ENCODE peak calls at places on chromosomes 4 and X, in seven cellular contexts. One of them, this sample, is unnamed. For H4K20me1, the result is how much of the 10 kb centered on the place peaks cover.

GRCh38 chr4:174316954-174317353 is 33.2 kb downstream of the CEP44 start:
- DNase-seq in K562: no peak
- DNase-seq in SK-N-SH: no peak
- DNase-seq in IMR-90: peak
- DNase-seq in H1: no peak
- DNase-seq in Karpas-422: no peak
- DNase-seq in MM.1S: no peak
- DNase-seq in this sample: peak

GRCh38 chrX:130030826-130031225 is 48.4 kb downstream of the BCORL1 start:
- DNase-seq in K562: no peak
- DNase-seq in SK-N-SH: no peak
- DNase-seq in IMR-90: no peak
- DNase-seq in H1: no peak
- DNase-seq in Karpas-422: no peak
- DNase-seq in MM.1S: no peak
- DNase-seq in this sample: peak

GRCh38 chr4:1855334-1856070 is 454 bp downstream of the LETM1 start:
- DNase-seq in K562: no peak
- DNase-seq in SK-N-SH: peak
- DNase-seq in IMR-90: no peak
- DNase-seq in H1: no peak
- DNase-seq in Karpas-422: peak
- DNase-seq in MM.1S: peak
- DNase-seq in this sample: peak

GRCh38 chr4:147948336-147948735 is 216.4 kb downstream of the ARHGAP10 start:
- DNase-seq in K562: no peak
- DNase-seq in SK-N-SH: no peak
- DNase-seq in IMR-90: no peak
- DNase-seq in H1: no peak
- DNase-seq in Karpas-422: no peak
- DNase-seq in MM.1S: no peak
- DNase-seq in this sample: no peak

GRCh38 chr4:174523003-174523693 is 860 bp upstream of the HPGD start:
- DNase-seq in K562: peak
- DNase-seq in SK-N-SH: no peak
- DNase-seq in IMR-90: no peak
- DNase-seq in H1: no peak
- DNase-seq in Karpas-422: no peak
- DNase-seq in MM.1S: no peak
- DNase-seq in this sample: no peak

GRCh38 chr4:84968936-84969335 is 2.4 kb upstream of the WDFY3 start:
- DNase-seq in K562: no peak
- DNase-seq in SK-N-SH: no peak
- DNase-seq in IMR-90: no peak
- DNase-seq in H1: no peak
- DNase-seq in Karpas-422: no peak
- DNase-seq in MM.1S: no peak
- DNase-seq in this sample: no peak

GRCh38 chr4:19130836-19131235 is 1109.3 kb upstream of the LCORL start:
- DNase-seq in K562: no peak
- DNase-seq in SK-N-SH: no peak
- DNase-seq in IMR-90: peak
- DNase-seq in H1: no peak
- DNase-seq in Karpas-422: no peak
- DNase-seq in MM.1S: no peak
- DNase-seq in this sample: no peak

GRCh38 chr4:65083076-65083475 is 587.2 kb downstream of the EPHA5 start:
- DNase-seq in K562: no peak
- DNase-seq in SK-N-SH: no peak
- DNase-seq in IMR-90: no peak
- DNase-seq in H1: no peak
- DNase-seq in Karpas-422: no peak
- DNase-seq in MM.1S: no peak
- DNase-seq in this sample: no peak

GRCh38 chr4:168928875-168929274 is 81.2 kb downstream of the CBR4 start:
- DNase-seq in K562: no peak
- DNase-seq in SK-N-SH: no peak
- DNase-seq in IMR-90: no peak
- DNase-seq in H1: no peak
- DNase-seq in Karpas-422: no peak
- DNase-seq in MM.1S: no peak
- DNase-seq in this sample: peak

GRCh38 chrX:103275947-103276567 is 493 bp downstream of the TCEAL5 start:
- DNase-seq in K562: no peak
- DNase-seq in SK-N-SH: peak
- DNase-seq in IMR-90: no peak
- DNase-seq in H1: no peak
- DNase-seq in Karpas-422: no peak
- DNase-seq in MM.1S: no peak
- DNase-seq in this sample: no peak

GRCh38 chr4:112589207-112589606 is 47.5 kb downstream of the ZGRF1 start:
- DNase-seq in K562: peak
- DNase-seq in SK-N-SH: no peak
- DNase-seq in IMR-90: peak
- DNase-seq in H1: no peak
- DNase-seq in Karpas-422: no peak
- DNase-seq in MM.1S: no peak
- DNase-seq in this sample: no peak

GRCh38 chr4:48112017-48112667 is 21.9 kb downstream of the TXK start:
- DNase-seq in K562: no peak
- DNase-seq in SK-N-SH: no peak
- DNase-seq in IMR-90: peak
- DNase-seq in H1: no peak
- DNase-seq in Karpas-422: no peak
- DNase-seq in MM.1S: no peak
- DNase-seq in this sample: peak

DNA sequence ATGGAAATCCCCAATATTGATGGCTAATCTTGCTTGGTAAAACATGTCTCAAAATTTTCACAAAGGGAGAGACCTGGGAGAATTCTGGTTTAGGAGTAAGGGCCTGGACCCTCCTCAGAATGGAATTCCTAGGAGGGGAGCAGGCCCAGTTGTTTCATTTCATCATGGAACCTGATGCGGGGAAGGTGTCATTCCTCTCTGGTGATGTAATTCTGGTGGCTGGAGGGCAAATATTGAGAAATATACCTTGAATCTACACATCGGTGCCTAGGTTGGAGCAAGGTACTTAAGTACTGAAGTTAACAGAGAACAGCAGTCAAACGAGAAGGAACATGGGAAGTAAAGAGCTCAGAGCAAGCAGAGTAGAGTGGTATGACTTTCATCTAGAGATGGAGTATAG is 23.2 kb upstream of the CCSER1 start:
- DNase-seq in K562: no peak
- DNase-seq in SK-N-SH: no peak
- DNase-seq in IMR-90: no peak
- DNase-seq in H1: no peak
- DNase-seq in Karpas-422: no peak
- DNase-seq in MM.1S: no peak
- DNase-seq in this sample: no peak
- H3K4me3 ChIP-seq in K562: no peak
- H3K4me3 ChIP-seq in SK-N-SH: no peak
- H3K4me3 ChIP-seq in IMR-90: no peak
- H3K4me3 ChIP-seq in H1: no peak
- H3K4me3 ChIP-seq in Karpas-422: no peak
- H3K4me3 ChIP-seq in MM.1S: no peak
- H3K4me3 ChIP-seq in this sample: no peak

GRCh38 chr4:7590205-7590604 is 155.5 kb upstream of the PSAPL1 start:
- DNase-seq in K562: no peak
- DNase-seq in SK-N-SH: no peak
- DNase-seq in IMR-90: no peak
- DNase-seq in H1: no peak
- DNase-seq in Karpas-422: no peak
- DNase-seq in MM.1S: no peak
- DNase-seq in this sample: peak

GRCh38 chr4:7588002-7588401 is 153.3 kb upstream of the PSAPL1 start:
- DNase-seq in K562: no peak
- DNase-seq in SK-N-SH: no peak
- DNase-seq in IMR-90: no peak
- DNase-seq in H1: no peak
- DNase-seq in Karpas-422: no peak
- DNase-seq in MM.1S: no peak
- DNase-seq in this sample: no peak

GRCh38 chr4:7595883-7596535 is 161.3 kb upstream of the PSAPL1 start:
- DNase-seq in K562: no peak
- DNase-seq in SK-N-SH: no peak
- DNase-seq in IMR-90: no peak
- DNase-seq in H1: no peak
- DNase-seq in Karpas-422: no peak
- DNase-seq in MM.1S: no peak
- DNase-seq in this sample: peak

GRCh38 chr4:7594013-7594412 is 159.3 kb upstream of the PSAPL1 start:
- DNase-seq in K562: no peak
- DNase-seq in SK-N-SH: peak
- DNase-seq in IMR-90: no peak
- DNase-seq in H1: no peak
- DNase-seq in Karpas-422: no peak
- DNase-seq in MM.1S: no peak
- DNase-seq in this sample: peak

DNA sequence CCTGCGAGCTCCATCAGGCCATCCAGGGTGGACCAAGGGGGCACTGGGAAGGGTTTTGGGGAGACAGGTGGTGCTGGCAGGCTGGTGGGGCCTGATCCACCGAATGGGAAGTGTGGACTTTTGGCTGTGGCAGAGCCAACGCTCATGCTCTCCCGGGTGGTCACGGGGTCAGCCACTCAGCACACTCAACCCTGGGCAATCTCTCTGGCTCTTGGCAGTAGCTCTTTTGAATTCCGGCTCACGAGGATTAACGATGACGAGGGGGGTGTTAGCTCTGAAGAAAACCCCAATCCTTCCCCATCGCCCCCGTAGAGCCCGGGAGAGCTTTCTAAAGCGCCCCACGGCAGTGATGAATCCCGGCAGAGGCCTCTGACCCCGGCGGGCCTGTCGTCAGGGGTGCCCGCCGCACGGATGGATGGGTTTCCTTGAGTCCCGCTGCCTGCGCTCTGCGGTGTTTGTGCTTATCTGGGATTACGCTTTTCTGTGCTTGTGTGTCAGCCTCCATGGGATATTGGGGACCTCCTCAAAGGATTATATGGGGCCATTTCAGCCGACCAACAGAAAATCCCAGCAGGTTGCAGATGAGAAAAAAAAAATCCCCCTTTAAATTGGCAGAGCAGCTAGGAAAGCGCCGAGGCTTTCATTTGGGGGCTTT is 156.8 kb upstream of the PSAPL1 start:
- DNase-seq in K562: no peak
- DNase-seq in SK-N-SH: no peak
- DNase-seq in IMR-90: no peak
- DNase-seq in H1: no peak
- DNase-seq in Karpas-422: no peak
- DNase-seq in MM.1S: no peak
- DNase-seq in this sample: peak
- H4K20me1 ChIP-seq in K562: under half
- H4K20me1 ChIP-seq in SK-N-SH: under half
- H4K20me1 ChIP-seq in IMR-90: under half
- H4K20me1 ChIP-seq in H1: under half
- H4K20me1 ChIP-seq in Karpas-422: under half
- H4K20me1 ChIP-seq in MM.1S: under half
- H4K20me1 ChIP-seq in this sample: under half

GRCh38 chr4:75630932-75631320 is 598 bp upstream of the CDKL2 start:
- DNase-seq in K562: no peak
- DNase-seq in SK-N-SH: no peak
- DNase-seq in IMR-90: no peak
- DNase-seq in H1: no peak
- DNase-seq in Karpas-422: no peak
- DNase-seq in MM.1S: no peak
- DNase-seq in this sample: no peak

GRCh38 chr4:75634281-75634680 is 4.0 kb upstream of the CDKL2 start:
- DNase-seq in K562: no peak
- DNase-seq in SK-N-SH: no peak
- DNase-seq in IMR-90: no peak
- DNase-seq in H1: no peak
- DNase-seq in Karpas-422: no peak
- DNase-seq in MM.1S: no peak
- DNase-seq in this sample: no peak

GRCh38 chr4:75629239-75629638 is 1.1 kb downstream of the CDKL2 start:
- DNase-seq in K562: no peak
- DNase-seq in SK-N-SH: no peak
- DNase-seq in IMR-90: no peak
- DNase-seq in H1: no peak
- DNase-seq in Karpas-422: no peak
- DNase-seq in MM.1S: no peak
- DNase-seq in this sample: no peak

GRCh38 chr4:75633846-75634245 is 3.5 kb upstream of the CDKL2 start:
- DNase-seq in K562: no peak
- DNase-seq in SK-N-SH: no peak
- DNase-seq in IMR-90: peak
- DNase-seq in H1: no peak
- DNase-seq in Karpas-422: no peak
- DNase-seq in MM.1S: peak
- DNase-seq in this sample: peak

DNA sequence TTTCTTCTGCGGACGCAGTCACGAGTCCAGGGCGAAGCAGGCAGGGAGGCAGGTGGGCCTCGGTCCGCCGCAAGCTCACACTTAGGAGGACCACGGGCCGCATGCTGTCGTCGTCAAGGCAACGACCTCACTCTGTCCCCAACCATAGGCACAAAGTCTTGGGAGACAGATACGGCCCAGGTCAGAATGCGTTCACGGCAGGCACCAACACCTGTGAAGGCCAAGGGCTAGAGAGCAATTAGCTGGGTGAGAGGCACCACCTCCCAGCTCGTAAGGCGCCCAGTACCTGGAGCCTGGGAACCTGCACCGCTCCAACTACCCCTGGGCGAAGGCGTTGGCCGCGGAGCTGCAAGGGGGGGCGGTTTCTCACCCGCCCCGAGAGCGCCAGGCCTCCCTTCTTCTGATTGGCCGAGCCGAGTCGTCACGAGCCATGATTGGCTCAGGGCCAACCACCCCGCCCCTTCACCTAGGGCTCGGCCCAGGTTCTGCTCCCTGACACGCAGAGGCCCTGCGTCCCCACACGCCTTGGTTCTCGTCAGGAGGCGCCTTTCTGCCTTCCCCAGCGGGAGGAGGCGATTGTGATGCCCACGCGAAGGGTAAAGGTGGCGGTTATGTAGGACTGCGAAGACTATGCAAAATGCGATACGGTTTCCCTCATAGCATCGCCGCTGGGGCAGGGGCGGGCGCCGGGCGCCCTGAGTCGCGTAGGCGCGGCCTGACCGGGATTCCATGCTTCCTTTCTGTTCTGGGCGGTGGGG is at the start of gene CDKL2:
- DNase-seq in K562: peak
- DNase-seq in SK-N-SH: peak
- DNase-seq in IMR-90: no peak
- DNase-seq in H1: peak
- DNase-seq in Karpas-422: peak
- DNase-seq in MM.1S: peak
- DNase-seq in this sample: peak
- H3K27ac ChIP-seq in K562: no peak
- H3K27ac ChIP-seq in SK-N-SH: no peak
- H3K27ac ChIP-seq in IMR-90: no peak
- H3K27ac ChIP-seq in H1: no peak
- H3K27ac ChIP-seq in Karpas-422: no peak
- H3K27ac ChIP-seq in MM.1S: no peak
- H3K27ac ChIP-seq in this sample: no peak

DNA sequence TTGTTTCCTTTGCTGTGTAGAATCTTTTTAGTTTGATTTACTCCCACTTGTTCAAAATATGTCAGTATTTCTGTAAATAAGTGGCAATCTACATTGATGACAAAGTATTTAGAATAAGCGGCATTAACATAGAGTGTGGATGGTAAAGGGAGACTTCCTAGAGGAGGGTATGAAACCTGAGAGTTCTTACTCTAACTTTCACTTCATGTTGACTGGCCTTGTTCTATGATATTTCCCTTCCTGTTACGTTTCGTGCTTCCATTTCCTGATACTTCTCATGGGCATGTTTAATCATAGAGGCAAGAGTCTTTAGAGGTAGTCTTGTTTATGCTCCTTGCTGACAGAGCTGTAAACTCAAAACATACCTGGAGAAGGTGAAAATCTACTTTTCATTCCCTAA is 408.9 kb downstream of the GLUD2 start:
- DNase-seq in K562: no peak
- DNase-seq in SK-N-SH: no peak
- DNase-seq in IMR-90: no peak
- DNase-seq in H1: no peak
- DNase-seq in Karpas-422: no peak
- DNase-seq in MM.1S: peak
- DNase-seq in this sample: no peak
- H3K4me3 ChIP-seq in K562: no peak
- H3K4me3 ChIP-seq in SK-N-SH: no peak
- H3K4me3 ChIP-seq in IMR-90: no peak
- H3K4me3 ChIP-seq in H1: no peak
- H3K4me3 ChIP-seq in Karpas-422: no peak
- H3K4me3 ChIP-seq in MM.1S: no peak
- H3K4me3 ChIP-seq in this sample: no peak

This sample was measured in osteoblast.